ENCODE peak calls at places on chromosomes 7 and 10, in eight cellular contexts. A is activated T-cell treated with anti-CD3 and anti-CD28 coated beads for 1 hour; T is left colon; X is stimulated activated CD4-positive, alpha-beta T cell treated with anti-CD3 and anti-CD28 coated beads, TNF-alpha, amount 100 ng/mL, for 1 hour; M is AG08396; B is T follicular helper cell; V is activated T-helper 1 cell treated with anti-CD3 and anti-CD28 coated beads, Interleukin-12 subunit alpha, Interleukin-12 subunit beta, Interleukin-2, Interleukin-4 antibody, amounts not matched to agents 30 ng/mL and 10 ng/mL and 1 ng/mL, durations not matched to agents 14 hours and 24 hours and 36 hours; J is stimulated activated CD8-positive, alpha-beta memory T cell treated with anti-CD3 and anti-CD28 coated beads, Interleukin-15, amount 100 ng/mL, for 24 hours. Y is an unnamed sample.

GRCh38 chr7:114432627-114433026 is 18.0 kb downstream of the FOXP2 start:
- DNase-seq in A (no peak), T (no peak), X (no peak), M (no peak), B (no peak), V (no peak), J (no peak), Y (no peak)

GRCh38 chr10:79295593-79295992 is 51.7 kb upstream of the PPIF start:
- DNase-seq in A (no peak), T (no peak), X (no peak), M (no peak), B (no peak), V (no peak), J (no peak), Y (no peak)

GRCh38 chr7:91826377-91826776 is 54.1 kb downstream of the MTERF1 start:
- DNase-seq in A (no peak), T (no peak), X (no peak), M (no peak), B (no peak), V (no peak), J (no peak), Y (no peak)

GRCh38 chr10:98006266-98006665 is 24.2 kb downstream of the CRTAC1 start:
- DNase-seq in A (no peak), T (peak), X (no peak), M (no peak), B (no peak), V (no peak), J (no peak), Y (no peak)

GRCh38 chr10:86321568-86321967 is 45.0 kb downstream of the GRID1 start:
- DNase-seq in A (no peak), T (no peak), X (no peak), M (no peak), B (no peak), V (no peak), J (no peak), Y (no peak)

GRCh38 chr10:24288581-24288980 is 79.6 kb downstream of the KIAA1217 start:
- DNase-seq in A (no peak), T (no peak), X (no peak), M (no peak), B (no peak), V (no peak), J (no peak), Y (no peak)

GRCh38 chr7:105996860-105997737 is 34.0 kb downstream of the CDHR3 start:
- DNase-seq in A (no peak), T (no peak), X (no peak), M (no peak), B (no peak), V (no peak), J (no peak), Y (no peak)

GRCh38 chr10:46536171-46536570 is 20.3 kb downstream of the GPRIN2 start:
- DNase-seq in A (no peak), T (peak), X (no peak), M (no peak), B (no peak), V (no peak), J (no peak), Y (no peak)

GRCh38 chr10:98138031-98138430 is 3.6 kb downstream of the R3HCC1L start:
- DNase-seq in A (no peak), T (no peak), X (no peak), M (no peak), B (no peak), V (no peak), J (no peak), Y (no peak)

GRCh38 chr7:141073641-141074161 is at the start of gene TMEM178B:
- DNase-seq in A (no peak), T (no peak), X (no peak), M (no peak), B (no peak), V (peak), J (no peak), Y (no peak)

GRCh38 chr7:73727963-73728362 is 8.5 kb upstream of the STX1A start:
- DNase-seq in A (no peak), T (no peak), X (no peak), M (no peak), B (no peak), V (no peak), J (no peak), Y (no peak)

GRCh38 chr7:143850682-143851081 is 51.3 kb downstream of the TCAF1 start:
- DNase-seq in A (no peak), T (no peak), X (no peak), M (no peak), B (no peak), V (no peak), J (no peak), Y (no peak)

GRCh38 chr7:20928022-20928421 is 141.3 kb upstream of the SP8 start:
- DNase-seq in A (no peak), T (no peak), X (no peak), M (no peak), B (no peak), V (no peak), J (no peak), Y (no peak)

GRCh38 chr10:75475470-75476182 is 44.2 kb downstream of the LRMDA start:
- DNase-seq in A (no peak), T (no peak), X (no peak), M (no peak), B (no peak), V (no peak), J (no peak), Y (no peak)

GRCh38 chr10:30088178-30088577 is 28.8 kb upstream of the JCAD start:
- DNase-seq in A (no peak), T (no peak), X (no peak), M (no peak), B (no peak), V (no peak), J (no peak), Y (no peak)

GRCh38 chr10:43585046-43585445 is 10.6 kb upstream of the ZNF239 start:
- DNase-seq in A (no peak), T (no peak), X (no peak), M (no peak), B (no peak), V (no peak), J (no peak), Y (no peak)

GRCh38 chr7:14085901-14086300 is 96.4 kb upstream of the ETV1 start:
- DNase-seq in A (no peak), T (no peak), X (no peak), M (no peak), B (no peak), V (no peak), J (no peak), Y (no peak)

GRCh38 chr7:138564365-138564764 is 104.3 kb downstream of the TRIM24 start:
- DNase-seq in A (no peak), T (no peak), X (no peak), M (no peak), B (no peak), V (no peak), J (no peak), Y (no peak)

GRCh38 chr7:70317356-70317755 is 719.1 kb downstream of the AUTS2 start:
- DNase-seq in A (no peak), T (no peak), X (no peak), M (no peak), B (no peak), V (no peak), J (no peak), Y (no peak)

GRCh38 chr10:32995751-32996150 is 37.7 kb upstream of the ITGB1 start:
- DNase-seq in A (no peak), T (no peak), X (no peak), M (no peak), B (no peak), V (no peak), J (no peak), Y (no peak)

GRCh38 chr7:45446195-45446944 is 127.8 kb upstream of the ADCY1 start:
- DNase-seq in A (no peak), T (no peak), X (no peak), M (no peak), B (no peak), V (no peak), J (no peak), Y (no peak)

GRCh38 chr10:60778978-60779668 is 845 bp downstream of the CDK1 start:
- DNase-seq in A (no peak), T (no peak), X (no peak), M (no peak), B (no peak), V (no peak), J (no peak), Y (no peak)

GRCh38 chr10:32023264-32023663 is 33.0 kb downstream of the KIF5B start:
- DNase-seq in A (no peak), T (no peak), X (no peak), M (no peak), B (no peak), V (no peak), J (no peak), Y (no peak)

GRCh38 chr10:119663866-119664698 is 12.9 kb downstream of the BAG3 start:
- DNase-seq in A (no peak), T (no peak), X (no peak), M (no peak), B (peak), V (peak), J (no peak), Y (no peak)

GRCh38 chr10:76397210-76397881 is 965.9 kb downstream of the LRMDA start:
- DNase-seq in A (no peak), T (no peak), X (no peak), M (no peak), B (no peak), V (no peak), J (no peak), Y (no peak)

GRCh38 chr10:133205146-133205545 is 24.9 kb upstream of the UTF1 start:
- DNase-seq in A (no peak), T (no peak), X (no peak), M (no peak), B (no peak), V (no peak), J (no peak), Y (no peak)

GRCh38 chr7:33888206-33888605 is 17.1 kb upstream of the BMPER start:
- DNase-seq in A (no peak), T (no peak), X (no peak), M (no peak), B (no peak), V (no peak), J (no peak), Y (no peak)

GRCh38 chr7:123635551-123636359 is 19.9 kb upstream of the LMOD2 start:
- DNase-seq in A (no peak), T (no peak), X (no peak), M (peak), B (no peak), V (no peak), J (no peak), Y (no peak)

GRCh38 chr10:10777279-10777678 is 240.4 kb upstream of the CELF2 start:
- DNase-seq in A (no peak), T (no peak), X (no peak), M (no peak), B (no peak), V (no peak), J (no peak), Y (no peak)

GRCh38 chr10:116385994-116386809 is 41.4 kb upstream of the PNLIPRP3 start:
- DNase-seq in A (no peak), T (no peak), X (no peak), M (peak), B (no peak), V (no peak), J (no peak), Y (no peak)

GRCh38 chr10:42519761-42520460 is 118.5 kb downstream of the ZNF33B start:
- DNase-seq in A (no peak), T (no peak), X (no peak), M (no peak), B (no peak), V (no peak), J (no peak), Y (no peak)

GRCh38 chr7:129903935-129904334 is 48.8 kb downstream of the UBE2H start:
- DNase-seq in A (no peak), T (no peak), X (no peak), M (no peak), B (no peak), V (no peak), J (no peak), Y (no peak)

GRCh38 chr10:26437637-26438461 is at the start of gene APBB1IP:
- DNase-seq in A (peak), T (peak), X (no peak), M (peak), B (peak), V (peak), J (no peak), Y (peak)

Y was measured in activated gamma-delta T cell.